ENCODE peak calls at places on chromosome 6, in nine cellular contexts. F, P, Q, J, C, O, R, V and W are unnamed samples.
A peak's percentile ranks its signal among the peaks of the same experiment; 100 is the strongest.

GRCh38 chr6:148423133-148423532 is 80.5 kb downstream of the SASH1 start:
- DNase-seq in C (no peak), V (no peak), P (no peak), R (no peak), O (no peak), J (no peak), F (no peak), Q (no peak), W (no peak)

GRCh38 chr6:25590986-25591385 is 61.0 kb upstream of the SCGN start:
- DNase-seq in V (no peak), Q (no peak), F (peak; percentile 78), J (no peak), O (no peak), P (no peak), R (no peak), C (no peak), W (no peak)

GRCh38 chr6:30002871-30003270 is 58.2 kb upstream of the POLR1H start:
- DNase-seq in P (no peak), R (no peak), Q (no peak), J (no peak), C (peak; percentile 13), V (no peak), F (no peak), O (no peak), W (no peak)

GRCh38 chr6:44176935-44177509 is 18.4 kb downstream of the CAPN11 start:
- DNase-seq in R (no peak), O (no peak), J (peak; percentile 4), Q (no peak), V (no peak), C (no peak), F (no peak), P (no peak), W (no peak)

GRCh38 chr6:12289655-12290489 is at the start of gene EDN1:
- DNase-seq in V (no peak), J (peak; percentile 2), C (peak; percentile 81), O (peak; percentile 82), F (no peak), R (peak; percentile 55), Q (peak; percentile 84), P (peak; percentile 84), W (no peak)

GRCh38 chr6:104118274-104118673 is 741.4 kb downstream of the HACE1 start:
- DNase-seq in V (no peak), J (no peak), O (peak; percentile 39), Q (no peak), R (no peak), P (peak; percentile 72), C (no peak), F (no peak), W (no peak)

GRCh38 chr6:151822252-151823111 is 15.0 kb downstream of the ESR1 start:
- DNase-seq in R (no peak), V (no peak), P (no peak), C (no peak), J (no peak), Q (no peak), O (no peak), F (no peak), W (no peak)

GRCh38 chr6:33455051-33455450 is 675 bp downstream of the ZBTB9 start:
- DNase-seq in O (no peak), F (no peak), V (no peak), R (no peak), C (no peak), Q (no peak), P (no peak), J (no peak), W (no peak)

GRCh38 chr6:165096868-165097267 is 212.5 kb downstream of the C6orf118 start:
- DNase-seq in O (no peak), Q (no peak), V (no peak), R (no peak), F (no peak), C (no peak), J (no peak), P (no peak), W (no peak)

GRCh38 chr6:75624335-75624734 is 22.7 kb downstream of the SENP6 start:
- DNase-seq in C (no peak), J (no peak), O (no peak), Q (no peak), V (no peak), P (no peak), R (no peak), F (no peak), W (no peak)